ENCODE peak calls at places on chromosomes 5 and 9, in ten cellular contexts. Y is mesenchymal stem cell, E is OCI-LY7, P is mesendoderm, F is HCT116, U is GM23338, W is H9, I is SK-N-SH, C is A549, O is DND-41. A is an unnamed sample.

GRCh38 chr9:38677660-38678303 is 42.2 kb downstream of the FAM240B start:
- DNase-seq in Y (no peak), E (no peak), P (no peak), F (no peak), U (no peak), W (no peak), I (no peak), C (no peak), O (no peak), A (no peak)

GRCh38 chr9:134933076-134933659 is 15.5 kb upstream of the FCN1 start:
- DNase-seq in Y (no peak), E (peak; percentile 30), P (no peak), F (no peak), U (no peak), W (no peak), I (no peak), C (no peak), O (no peak), A (no peak)

GRCh38 chr9:87973791-87974292 is 491 bp downstream of the CDK20 start:
- DNase-seq in Y (peak; percentile 17), E (no peak), P (peak; percentile 53), F (no peak), U (peak; percentile 28), W (no peak), I (peak; percentile 34), C (no peak), O (no peak), A (no peak)

GRCh38 chr9:102354041-102354440 is 615.6 kb upstream of the GRIN3A start:
- DNase-seq in Y (no peak), E (no peak), P (no peak), F (no peak), U (no peak), W (no peak), I (no peak), C (no peak), O (no peak), A (no peak)

GRCh38 chr5:97986069-97986468 is 787.4 kb upstream of the RGMB start:
- DNase-seq in Y (peak; percentile 36), E (no peak), P (peak; percentile 88), F (peak; percentile 16), U (peak; percentile 48), W (peak; percentile 28), I (no peak), C (no peak), O (no peak), A (peak; percentile 88)

GRCh38 chr9:73537561-73537960 is 385.9 kb downstream of the ANXA1 start:
- DNase-seq in Y (no peak), E (no peak), P (no peak), F (no peak), U (no peak), W (no peak), I (no peak), C (no peak), O (no peak), A (no peak)

GRCh38 chr5:74019923-74020322 is 393.9 kb downstream of the ARHGEF28 start:
- DNase-seq in Y (no peak), E (no peak), P (no peak), F (no peak), U (no peak), W (no peak), I (no peak), C (no peak), O (no peak), A (no peak)

GRCh38 chr5:139422307-139422893 is 16.9 kb downstream of the DNAJC18 start:
- DNase-seq in Y (peak; percentile 77), E (peak; percentile 79), P (peak; percentile 81), F (peak; percentile 48), U (peak; percentile 84), W (peak; percentile 39), I (peak; percentile 74), C (peak; percentile 69), O (peak; percentile 70), A (peak; percentile 82)

GRCh38 chr9:14309403-14309802 is 4.5 kb downstream of the NFIB start:
- DNase-seq in Y (peak; percentile 9), E (no peak), P (peak; percentile 62), F (no peak), U (no peak), W (no peak), I (peak; percentile 59), C (peak; percentile 23), O (peak; percentile 7), A (no peak)

GRCh38 chr5:16992006-16992405 is 55.9 kb upstream of the MYO10 start:
- DNase-seq in Y (peak; percentile 61), E (no peak), P (no peak), F (no peak), U (no peak), W (no peak), I (no peak), C (no peak), O (no peak), A (peak; percentile 90)

GRCh38 chr5:128197911-128198522 is 114.5 kb downstream of the SLC12A2 start:
- DNase-seq in Y (no peak), E (peak; percentile 16), P (no peak), F (no peak), U (no peak), W (no peak), I (no peak), C (no peak), O (peak; percentile 62), A (no peak)

GRCh38 chr9:37974506-37975173 is 70.7 kb upstream of the SLC25A51 start:
- DNase-seq in Y (peak; percentile 70), E (no peak), P (peak; percentile 40), F (no peak), U (peak; percentile 19), W (no peak), I (no peak), C (no peak), O (no peak), A (peak; percentile 79)

GRCh38 chr5:14173419-14174234 is 30.5 kb downstream of the TRIO start:
- DNase-seq in Y (peak; percentile 93), E (no peak), P (no peak), F (no peak), U (no peak), W (no peak), I (peak; percentile 38), C (no peak), O (no peak), A (peak; percentile 46)
- H3K4me2 ChIP-seq in Y (peak overlapping the region; percentile 19), E (peak overlapping the region; percentile 62), P (peak overlapping the region; percentile 19), F (peak overlapping the region; percentile 75), U (peak overlapping the region; percentile 68), W (peak overlapping the region; percentile 45), I (peak overlapping the region; percentile 41), C (peak overlapping the region; percentile 40), O (peak overlapping the region; percentile 26), A (peak overlapping the region; percentile 38)

DNA sequence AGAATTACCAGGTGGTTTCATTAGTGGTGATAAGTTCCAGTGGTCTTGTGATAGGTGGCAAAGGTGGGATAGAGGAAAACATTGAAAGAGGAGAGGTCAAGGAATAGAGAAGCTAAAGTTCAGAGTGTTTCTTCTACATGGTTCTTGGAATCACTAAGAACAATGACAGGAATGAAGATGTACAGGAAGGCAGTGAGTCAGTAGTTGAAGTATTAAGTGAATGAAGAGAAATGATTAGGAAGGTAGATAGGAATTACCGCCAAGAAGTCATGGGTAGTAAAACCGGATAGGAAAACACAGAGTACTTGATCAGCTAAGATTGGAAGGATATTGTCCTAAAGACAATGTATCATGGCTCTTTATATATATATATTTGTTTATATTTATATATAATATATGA is 37.9 kb upstream of the RASA1 start:
- DNase-seq in Y (no peak), E (no peak), P (no peak), F (no peak), U (no peak), W (no peak), I (no peak), C (no peak), O (no peak), A (peak; percentile 30)
- H3K4me2 ChIP-seq in Y (no peak overlapping the region), E (no peak overlapping the region), P (no peak overlapping the region), F (no peak overlapping the region), U (no peak overlapping the region), W (no peak overlapping the region), I (peak overlapping the region; percentile 15), C (no peak overlapping the region), O (no peak overlapping the region), A (peak overlapping the region; percentile 20)

DNA sequence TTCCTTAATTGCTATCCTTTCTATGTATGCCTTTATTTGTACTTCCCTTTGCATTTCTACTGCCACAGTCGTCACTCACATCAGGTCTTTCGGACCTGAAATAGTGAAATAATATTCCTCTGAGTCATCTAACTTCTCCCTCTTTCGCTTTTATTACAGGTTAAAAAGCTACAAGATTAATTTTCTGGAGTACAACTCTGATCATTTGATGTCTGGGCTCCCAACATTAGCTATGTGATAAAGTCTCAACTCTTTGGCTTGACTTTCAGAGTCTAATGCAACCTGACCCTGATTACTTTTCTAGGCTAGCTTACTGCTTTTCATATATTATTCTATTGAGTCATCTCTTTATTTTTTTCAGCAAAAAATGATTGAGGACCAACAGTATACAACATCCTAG is 638.8 kb upstream of the WWC1 start:
- DNase-seq in Y (no peak), E (no peak), P (no peak), F (no peak), U (no peak), W (no peak), I (no peak), C (no peak), O (no peak), A (no peak)
- H3K4me2 ChIP-seq in Y (no peak overlapping the region), E (no peak overlapping the region), P (no peak overlapping the region), F (no peak overlapping the region), U (no peak overlapping the region), W (no peak overlapping the region), I (peak overlapping the region; percentile 29), C (peak overlapping the region; percentile 67), O (no peak overlapping the region), A (peak overlapping the region; percentile 6)

GRCh38 chr9:108662090-108662875 is 193.5 kb downstream of the ACTL7B start:
- DNase-seq in Y (no peak), E (no peak), P (no peak), F (no peak), U (no peak), W (no peak), I (no peak), C (no peak), O (no peak), A (peak; percentile 44)

GRCh38 chr9:108665856-108666784 is 189.7 kb downstream of the ACTL7B start:
- DNase-seq in Y (no peak), E (no peak), P (no peak), F (no peak), U (no peak), W (no peak), I (no peak), C (no peak), O (no peak), A (peak; percentile 90)

GRCh38 chr9:108662935-108663334 is 192.9 kb downstream of the ACTL7B start:
- DNase-seq in Y (no peak), E (no peak), P (no peak), F (no peak), U (no peak), W (no peak), I (no peak), C (no peak), O (no peak), A (peak; percentile 12)

GRCh38 chr9:108664309-108665255 is 191.2 kb downstream of the ACTL7B start:
- DNase-seq in Y (no peak), E (no peak), P (no peak), F (no peak), U (no peak), W (no peak), I (no peak), C (no peak), O (no peak), A (peak; percentile 71)

DNA sequence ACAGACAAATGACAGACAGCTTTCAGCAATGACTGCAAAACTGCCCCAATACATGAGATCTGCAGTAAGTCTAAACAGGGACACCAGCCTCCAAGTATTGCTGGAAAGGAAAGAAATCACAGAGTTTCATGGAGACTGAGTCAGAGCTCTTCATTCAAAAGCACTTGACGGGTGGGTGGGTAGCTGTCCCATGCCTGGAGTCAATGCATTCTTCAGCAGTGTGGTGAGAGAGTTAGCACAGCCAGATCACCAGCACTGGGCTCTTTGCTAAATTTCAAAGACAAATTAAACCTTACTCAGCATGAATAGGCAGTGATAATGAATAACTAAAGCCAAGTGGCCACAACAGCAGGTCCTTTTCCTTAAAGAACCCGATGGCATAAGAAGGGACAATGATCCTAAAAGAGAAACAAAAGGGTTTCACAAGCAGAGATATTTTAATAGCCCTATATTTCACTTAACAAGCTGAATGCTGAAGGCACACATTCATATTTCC is 192.4 kb downstream of the ACTL7B start:
- DNase-seq in Y (peak; percentile 20), E (no peak), P (no peak), F (no peak), U (no peak), W (no peak), I (no peak), C (no peak), O (no peak), A (peak; percentile 72)
- H3K4me2 ChIP-seq in Y (no peak overlapping the region), E (no peak overlapping the region), P (no peak overlapping the region), F (no peak overlapping the region), U (no peak overlapping the region), W (no peak overlapping the region), I (no peak overlapping the region), C (no peak overlapping the region), O (no peak overlapping the region), A (peak overlapping the region; percentile 39)